ENCODE peak calls at places on chromosomes 11 and 22, in eight cellular contexts. Y is T1000, C is IMR-90, F is AG04450, E is Daoy, L is MCF 10A, Z is astrocyte of the spinal cord, O is cardiac fibroblast. T is an unnamed sample.

GRCh38 chr11:6307879-6308278 is 12.4 kb downstream of the CAVIN3 start:
- DNase-seq in Y (no peak), C (peak), F (no peak), E (peak), L (no peak), Z (peak), O (no peak), T (peak)

GRCh38 chr11:61706452-61707400 is 26.5 kb downstream of the DAGLA start:
- DNase-seq in Y (no peak), C (no peak), F (no peak), E (no peak), L (no peak), Z (no peak), O (no peak), T (peak)

GRCh38 chr11:116071241-116071640 is 567.0 kb upstream of the CADM1 start:
- DNase-seq in Y (no peak), C (no peak), F (no peak), E (no peak), L (no peak), Z (no peak), O (no peak), T (no peak)

GRCh38 chr11:69892237-69892985 is 73.2 kb upstream of the FGF3 start:
- DNase-seq in Y (no peak), C (no peak), F (no peak), E (peak), L (no peak), Z (no peak), O (no peak), T (peak)

GRCh38 chr22:24424001-24424900 is 3.1 kb upstream of the ADORA2A start:
- DNase-seq in Y (no peak), C (no peak), F (no peak), E (peak), L (no peak), Z (no peak), O (no peak), T (peak)

GRCh38 chr11:10398525-10398924 is 56.5 kb upstream of the AMPD3 start:
- DNase-seq in Y (no peak), C (no peak), F (no peak), E (no peak), L (no peak), Z (no peak), O (no peak), T (no peak)

GRCh38 chr11:35083181-35084061 is 55.5 kb upstream of the CD44 start:
- DNase-seq in Y (peak), C (peak), F (peak), E (peak), L (peak), Z (peak), O (peak), T (no peak)

GRCh38 chr22:35480627-35481565 is 59.7 kb upstream of the RASD2 start:
- DNase-seq in Y (no peak), C (no peak), F (no peak), E (no peak), L (no peak), Z (no peak), O (no peak), T (peak)

T was measured in NCI-H69.